ENCODE peak calls at places on chromosome 21, in four cellular contexts. E is cardiac muscle cell, Q is osteoblast, K is fibroblast of lung. X is an unnamed sample.

GRCh38 chr21:38258803-38259485 is 2.2 kb downstream of the KCNJ15 start:
- DNase-seq in K (peak), Q (peak), E (no peak), X (peak)

GRCh38 chr21:44432841-44433790 is 22.2 kb upstream of the LRRC3 start:
- DNase-seq in E (no peak), K (no peak), Q (peak), X (no peak)

GRCh38 chr21:44667612-44668011 is 885 bp upstream of the KRTAP12-2 start:
- DNase-seq in E (no peak), K (no peak), Q (no peak), X (no peak)

GRCh38 chr21:46078322-46078981 is 19.5 kb upstream of the COL6A2 start:
- DNase-seq in E (no peak), K (peak), Q (peak), X (peak)

GRCh38 chr21:42010507-42011493 is 640 bp upstream of the ZBTB21 start:
- DNase-seq in E (peak), Q (peak), K (peak), X (no peak)

GRCh38 chr21:45513003-45513706 is 29.1 kb downstream of the SLC19A1 start:
- DNase-seq in K (no peak), Q (no peak), E (no peak), X (no peak)

GRCh38 chr21:41659791-41660560 is 106.9 kb downstream of the RIPK4 start:
- DNase-seq in K (peak), Q (peak), E (no peak), X (peak)

GRCh38 chr21:45670731-45671130 is 27.2 kb downstream of the PCBP3 start:
- DNase-seq in K (no peak), Q (no peak), E (no peak), X (no peak)

GRCh38 chr21:38960251-38960650 is 154.5 kb downstream of the ETS2 start:
- DNase-seq in K (no peak), Q (no peak), E (no peak), X (no peak)

GRCh38 chr21:21688877-21689276 is 690.7 kb downstream of the NCAM2 start:
- DNase-seq in K (peak), E (peak), Q (no peak), X (peak)

GRCh38 chr21:41634858-41635257 is 126.9 kb upstream of the TMPRSS2 start:
- DNase-seq in Q (peak), K (peak), E (no peak), X (peak)

GRCh38 chr21:32544697-32545096 is 40.6 kb downstream of the TCP10L start:
- DNase-seq in Q (no peak), E (no peak), K (no peak), X (no peak)

GRCh38 chr21:43881283-43881682 is 16.3 kb downstream of the AGPAT3 start:
- DNase-seq in K (peak), E (no peak), Q (peak), X (no peak)

GRCh38 chr21:33196956-33197374 is 32.8 kb upstream of the IFNAR2 start:
- DNase-seq in Q (no peak), E (peak), K (peak), X (peak)

GRCh38 chr21:45309541-45310381 is 22.1 kb upstream of the POFUT2 start:
- DNase-seq in Q (no peak), K (no peak), E (no peak), X (no peak)

GRCh38 chr21:29190920-29191319 is 60.5 kb downstream of the MAP3K7CL start:
- DNase-seq in E (no peak), Q (no peak), K (no peak), X (peak)

GRCh38 chr21:43810505-43811261 is 21.3 kb downstream of the RRP1 start:
- DNase-seq in Q (peak), E (peak), K (peak), X (peak)

GRCh38 chr21:46515109-46515508 is 56.4 kb downstream of the DIP2A start:
- DNase-seq in Q (no peak), E (peak), K (peak), X (peak)

GRCh38 chr21:33217168-33217567 is 12.6 kb upstream of the IFNAR2 start:
- DNase-seq in E (no peak), Q (no peak), K (no peak), X (no peak)

GRCh38 chr21:45818904-45819285 is 162.7 kb upstream of the COL6A1 start:
- DNase-seq in Q (peak), K (peak), E (no peak), X (peak)

GRCh38 chr21:41848971-41849580 is 30.1 kb downstream of the PRDM15 start:
- DNase-seq in Q (peak), K (no peak), E (no peak), X (no peak)

GRCh38 chr21:42412636-42412933 is 8.9 kb downstream of the UBASH3A start:
- DNase-seq in Q (no peak), E (no peak), K (no peak), X (no peak)

GRCh38 chr21:31945576-31945975 is 72.8 kb downstream of the HUNK start:
- DNase-seq in Q (no peak), K (peak), E (no peak), X (peak)

GRCh38 chr21:44734841-44735240 is 23.5 kb upstream of the TSPEAR start:
- DNase-seq in Q (no peak), K (no peak), E (no peak), X (no peak)

GRCh38 chr21:38424333-38424732 is 73.9 kb downstream of the ERG start:
- DNase-seq in K (no peak), Q (no peak), E (peak), X (no peak)

GRCh38 chr21:39671986-39672385 is 59.2 kb downstream of the B3GALT5 start:
- DNase-seq in Q (no peak), E (no peak), K (no peak), X (no peak)

GRCh38 chr21:44732956-44733355 is 21.6 kb upstream of the TSPEAR start:
- DNase-seq in E (no peak), Q (no peak), K (no peak), X (no peak)

GRCh38 chr21:41678944-41679343 is 87.9 kb downstream of the RIPK4 start:
- DNase-seq in Q (peak), E (peak), K (peak), X (peak)

GRCh38 chr21:33762798-33763572 is 120.7 kb downstream of the ITSN1 start:
- DNase-seq in K (peak), E (no peak), Q (no peak), X (peak)

GRCh38 chr21:44855572-44855971 is 17.9 kb downstream of the PTTG1IP start:
- DNase-seq in Q (peak), K (no peak), E (no peak), X (no peak)

GRCh38 chr21:33123396-33124120 is 53.6 kb downstream of the OLIG1 start:
- DNase-seq in K (no peak), E (no peak), Q (no peak), X (no peak)

GRCh38 chr21:21682172-21682571 is 684.0 kb downstream of the NCAM2 start:
- DNase-seq in Q (no peak), K (peak), E (no peak), X (peak)

DNA sequence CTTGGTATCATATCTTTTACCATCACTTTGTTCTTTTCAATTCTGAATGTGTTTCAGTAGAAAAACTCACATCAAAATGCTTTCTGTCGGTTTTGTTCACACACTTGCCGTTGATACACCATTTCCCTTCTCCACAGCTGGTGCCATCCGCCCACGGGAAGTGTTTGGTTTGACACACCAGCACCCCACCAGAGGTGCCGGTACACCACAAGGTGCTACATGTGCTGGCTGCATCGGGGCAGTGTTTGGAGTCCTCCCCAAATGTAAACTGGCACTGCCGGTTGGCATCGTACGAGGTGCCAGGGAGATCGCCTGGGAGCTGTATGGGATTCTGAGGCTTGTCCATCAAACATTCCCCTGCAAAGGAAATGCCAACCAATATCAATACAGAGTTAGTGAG is 5.0 kb downstream of the ADAMTS1 start:
- DNase-seq in K (no peak), Q (no peak), E (no peak), X (no peak)
- H3K4me3 ChIP-seq in K (peak), Q (peak), E (no peak), X (no peak)

GRCh38 chr21:34890724-34891609 is 158.1 kb downstream of the RUNX1 start:
- DNase-seq in K (peak), Q (peak), E (peak), X (no peak)
- TF ChIP-seq CTCF in K (peak), Q (peak), E (peak), X (no peak)

GRCh38 chr21:16216595-16216994 is 486.8 kb downstream of the USP25 start:
- DNase-seq in K (no peak), E (no peak), Q (no peak), X (no peak)
- H3K4me3 ChIP-seq in K (no peak), E (no peak), Q (no peak), X (no peak)

GRCh38 chr21:36858320-36858957 is 108.0 kb downstream of the HLCS start:
- DNase-seq in K (no peak), E (no peak), Q (no peak), X (no peak)

GRCh38 chr21:36860736-36861594 is 105.5 kb downstream of the HLCS start:
- DNase-seq in E (no peak), Q (peak), K (peak), X (no peak)

GRCh38 chr21:36861924-36862323 is 104.5 kb downstream of the HLCS start:
- DNase-seq in K (peak), Q (no peak), E (no peak), X (no peak)

GRCh38 chr21:36861595-36861883 is 104.9 kb downstream of the HLCS start:
- DNase-seq in K (no peak), E (no peak), Q (no peak), X (no peak)

DNA sequence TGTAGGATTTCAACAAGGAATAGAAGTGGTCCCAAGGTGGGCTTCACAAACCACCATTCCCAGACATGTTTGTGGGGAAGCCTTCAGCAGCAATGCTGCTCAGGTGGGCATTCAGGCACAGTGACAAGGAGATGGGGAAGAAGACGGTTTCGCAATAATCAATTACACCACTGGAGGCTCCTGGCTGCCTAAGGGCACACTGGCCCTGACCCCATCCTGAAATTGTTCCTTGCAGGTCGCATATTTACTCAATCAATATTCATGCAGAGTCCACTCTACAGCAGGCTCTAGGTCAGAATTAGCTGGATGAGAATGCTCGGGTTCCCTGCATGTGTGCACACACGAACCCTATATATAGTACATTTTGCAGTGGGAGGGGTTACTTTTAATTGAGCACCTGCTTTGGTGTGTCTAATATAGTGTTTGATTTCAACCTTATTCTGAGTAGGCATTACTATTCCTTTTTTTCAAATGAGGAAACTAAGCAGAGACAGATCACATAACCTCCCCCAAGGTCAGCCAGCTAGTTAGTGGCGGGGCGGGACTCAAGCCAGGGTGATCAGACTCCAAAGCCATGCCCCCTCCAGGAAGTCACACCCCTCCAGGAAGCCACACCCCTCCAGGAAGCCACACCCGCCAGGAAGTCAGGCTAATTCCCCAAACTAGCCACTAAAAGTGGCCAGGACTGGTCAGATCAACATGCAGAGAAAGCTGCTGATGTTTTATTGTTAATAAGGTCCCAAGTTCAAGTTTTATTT is 106.5 kb downstream of the HLCS start:
- DNase-seq in K (peak), E (peak), Q (peak), X (peak)
- TF ChIP-seq CTCF in K (no peak), E (no peak), Q (no peak), X (no peak)

X was measured in fibroblast of mammary gland.